ENCODE peak calls at places on chromosome 14, in seven cellular contexts. One of them, this sample, is unnamed.

GRCh38 chr14:103074699-103075341 is 9.2 kb upstream of the LBHD2 start:
- DNase-seq in WTC11: no peak
- DNase-seq in SK-N-SH: peak
- DNase-seq in H1: no peak
- DNase-seq in K562: peak
- DNase-seq in A549: peak
- DNase-seq in IMR-90: no peak
- DNase-seq in this sample: peak

GRCh38 chr14:93049867-93050331 is 65.8 kb downstream of the ITPK1 start:
- DNase-seq in SK-N-SH: no peak
- DNase-seq in A549: no peak
- DNase-seq in WTC11: no peak
- DNase-seq in H1: no peak
- DNase-seq in K562: no peak
- DNase-seq in IMR-90: no peak
- DNase-seq in this sample: no peak

GRCh38 chr14:45715946-45716345 is 462.9 kb upstream of the MIS18BP1 start:
- DNase-seq in WTC11: no peak
- DNase-seq in SK-N-SH: no peak
- DNase-seq in H1: no peak
- DNase-seq in A549: no peak
- DNase-seq in K562: no peak
- DNase-seq in IMR-90: no peak
- DNase-seq in this sample: no peak

GRCh38 chr14:28301179-28301578 is 465.4 kb upstream of the FOXG1 start:
- DNase-seq in A549: no peak
- DNase-seq in WTC11: peak
- DNase-seq in SK-N-SH: no peak
- DNase-seq in IMR-90: no peak
- DNase-seq in H1: no peak
- DNase-seq in K562: no peak
- DNase-seq in this sample: no peak

GRCh38 chr14:74965770-74966153 is 10.4 kb upstream of the PGF start:
- DNase-seq in H1: no peak
- DNase-seq in IMR-90: peak
- DNase-seq in K562: no peak
- DNase-seq in A549: no peak
- DNase-seq in WTC11: no peak
- DNase-seq in SK-N-SH: no peak
- DNase-seq in this sample: no peak

GRCh38 chr14:34569750-34570149 is 30.2 kb upstream of the EAPP start:
- DNase-seq in SK-N-SH: no peak
- DNase-seq in IMR-90: peak
- DNase-seq in WTC11: no peak
- DNase-seq in H1: no peak
- DNase-seq in K562: no peak
- DNase-seq in A549: no peak
- DNase-seq in this sample: no peak

GRCh38 chr14:71467419-71467818 is 464.8 kb upstream of the RGS6 start:
- DNase-seq in H1: no peak
- DNase-seq in A549: no peak
- DNase-seq in WTC11: no peak
- DNase-seq in SK-N-SH: no peak
- DNase-seq in K562: no peak
- DNase-seq in IMR-90: no peak
- DNase-seq in this sample: no peak

GRCh38 chr14:90558983-90559590 is 162.3 kb downstream of the CALM1 start:
- DNase-seq in H1: no peak
- DNase-seq in WTC11: no peak
- DNase-seq in K562: no peak
- DNase-seq in A549: no peak
- DNase-seq in IMR-90: no peak
- DNase-seq in SK-N-SH: no peak
- DNase-seq in this sample: no peak

GRCh38 chr14:58992935-58993334 is 195.5 kb upstream of the DAAM1 start:
- DNase-seq in K562: no peak
- DNase-seq in H1: no peak
- DNase-seq in IMR-90: no peak
- DNase-seq in SK-N-SH: no peak
- DNase-seq in A549: no peak
- DNase-seq in WTC11: no peak
- DNase-seq in this sample: no peak

GRCh38 chr14:24334431-24335271 is at the start of gene ADCY4:
- DNase-seq in H1: no peak
- DNase-seq in A549: no peak
- DNase-seq in SK-N-SH: peak
- DNase-seq in K562: no peak
- DNase-seq in WTC11: peak
- DNase-seq in IMR-90: no peak
- DNase-seq in this sample: no peak

GRCh38 chr14:105014032-105014431 is 6.9 kb downstream of the CDCA4 start:
- DNase-seq in A549: no peak
- DNase-seq in IMR-90: no peak
- DNase-seq in WTC11: no peak
- DNase-seq in K562: no peak
- DNase-seq in SK-N-SH: no peak
- DNase-seq in H1: no peak
- DNase-seq in this sample: no peak

GRCh38 chr14:90519262-90519920 is 122.6 kb downstream of the CALM1 start:
- DNase-seq in SK-N-SH: no peak
- DNase-seq in H1: no peak
- DNase-seq in WTC11: no peak
- DNase-seq in A549: no peak
- DNase-seq in IMR-90: no peak
- DNase-seq in K562: no peak
- DNase-seq in this sample: no peak

GRCh38 chr14:77208266-77208978 is 26.8 kb downstream of the TMEM63C start:
- DNase-seq in SK-N-SH: peak
- DNase-seq in IMR-90: peak
- DNase-seq in A549: peak
- DNase-seq in WTC11: peak
- DNase-seq in K562: peak
- DNase-seq in H1: peak
- DNase-seq in this sample: peak

GRCh38 chr14:105419305-105420091 is at the start of gene MTA1:
- DNase-seq in IMR-90: peak
- DNase-seq in K562: peak
- DNase-seq in A549: no peak
- DNase-seq in H1: no peak
- DNase-seq in SK-N-SH: peak
- DNase-seq in WTC11: no peak
- DNase-seq in this sample: peak

GRCh38 chr14:102215071-102215470 is 75.4 kb downstream of the WDR20 start:
- DNase-seq in H1: no peak
- DNase-seq in IMR-90: peak
- DNase-seq in K562: no peak
- DNase-seq in SK-N-SH: no peak
- DNase-seq in WTC11: no peak
- DNase-seq in A549: no peak
- DNase-seq in this sample: no peak

GRCh38 chr14:60905930-60906329 is 74.9 kb downstream of the TRMT5 start:
- DNase-seq in A549: no peak
- DNase-seq in H1: no peak
- DNase-seq in WTC11: no peak
- DNase-seq in SK-N-SH: no peak
- DNase-seq in K562: no peak
- DNase-seq in IMR-90: peak
- DNase-seq in this sample: no peak

GRCh38 chr14:24857277-24857676 is 192.7 kb downstream of the STXBP6 start:
- DNase-seq in SK-N-SH: no peak
- DNase-seq in WTC11: no peak
- DNase-seq in H1: no peak
- DNase-seq in A549: no peak
- DNase-seq in IMR-90: no peak
- DNase-seq in K562: no peak
- DNase-seq in this sample: no peak

GRCh38 chr14:81277096-81277495 is 56.3 kb upstream of the GTF2A1 start:
- DNase-seq in WTC11: no peak
- DNase-seq in SK-N-SH: no peak
- DNase-seq in IMR-90: no peak
- DNase-seq in H1: no peak
- DNase-seq in K562: no peak
- DNase-seq in A549: no peak
- DNase-seq in this sample: no peak

GRCh38 chr14:71533396-71533795 is 398.8 kb upstream of the RGS6 start:
- DNase-seq in K562: no peak
- DNase-seq in A549: no peak
- DNase-seq in H1: no peak
- DNase-seq in IMR-90: peak
- DNase-seq in SK-N-SH: no peak
- DNase-seq in WTC11: no peak
- DNase-seq in this sample: no peak

GRCh38 chr14:103512701-103513611 is 9.7 kb downstream of the CKB start:
- DNase-seq in SK-N-SH: no peak
- DNase-seq in H1: no peak
- DNase-seq in IMR-90: peak
- DNase-seq in K562: no peak
- DNase-seq in A549: no peak
- DNase-seq in WTC11: no peak
- DNase-seq in this sample: no peak

DNA sequence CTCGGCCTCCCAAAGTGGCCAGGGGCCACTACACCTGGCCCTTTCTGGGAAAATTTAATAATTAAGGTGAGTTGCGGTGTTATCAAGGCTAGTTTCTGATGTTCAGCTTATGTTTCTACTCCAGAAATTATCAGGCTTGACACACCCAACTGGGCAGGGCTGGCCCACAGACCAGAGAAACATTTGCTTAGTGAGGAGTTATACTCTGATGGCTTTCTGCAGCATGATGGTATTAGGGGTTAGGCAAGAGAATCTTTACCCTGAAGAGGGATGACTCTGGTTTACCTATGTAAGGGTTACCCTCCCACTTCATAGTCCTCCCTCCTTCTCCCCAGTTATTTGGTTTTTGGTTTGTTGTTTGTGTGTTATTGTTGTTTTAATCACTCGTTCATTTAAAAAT is 24.5 kb upstream of the HECTD1 start:
- DNase-seq in SK-N-SH: no peak
- DNase-seq in K562: no peak
- DNase-seq in A549: no peak
- DNase-seq in H1: no peak
- DNase-seq in WTC11: no peak
- DNase-seq in IMR-90: no peak
- DNase-seq in this sample: no peak
- TF ChIP-seq USF2 in SK-N-SH: no peak
- TF ChIP-seq USF2 in K562: no peak
- TF ChIP-seq USF2 in A549: no peak
- TF ChIP-seq USF2 in H1: no peak
- TF ChIP-seq USF2 in WTC11: no peak
- TF ChIP-seq USF2 in IMR-90: no peak
- TF ChIP-seq USF2 in this sample: no peak

DNA sequence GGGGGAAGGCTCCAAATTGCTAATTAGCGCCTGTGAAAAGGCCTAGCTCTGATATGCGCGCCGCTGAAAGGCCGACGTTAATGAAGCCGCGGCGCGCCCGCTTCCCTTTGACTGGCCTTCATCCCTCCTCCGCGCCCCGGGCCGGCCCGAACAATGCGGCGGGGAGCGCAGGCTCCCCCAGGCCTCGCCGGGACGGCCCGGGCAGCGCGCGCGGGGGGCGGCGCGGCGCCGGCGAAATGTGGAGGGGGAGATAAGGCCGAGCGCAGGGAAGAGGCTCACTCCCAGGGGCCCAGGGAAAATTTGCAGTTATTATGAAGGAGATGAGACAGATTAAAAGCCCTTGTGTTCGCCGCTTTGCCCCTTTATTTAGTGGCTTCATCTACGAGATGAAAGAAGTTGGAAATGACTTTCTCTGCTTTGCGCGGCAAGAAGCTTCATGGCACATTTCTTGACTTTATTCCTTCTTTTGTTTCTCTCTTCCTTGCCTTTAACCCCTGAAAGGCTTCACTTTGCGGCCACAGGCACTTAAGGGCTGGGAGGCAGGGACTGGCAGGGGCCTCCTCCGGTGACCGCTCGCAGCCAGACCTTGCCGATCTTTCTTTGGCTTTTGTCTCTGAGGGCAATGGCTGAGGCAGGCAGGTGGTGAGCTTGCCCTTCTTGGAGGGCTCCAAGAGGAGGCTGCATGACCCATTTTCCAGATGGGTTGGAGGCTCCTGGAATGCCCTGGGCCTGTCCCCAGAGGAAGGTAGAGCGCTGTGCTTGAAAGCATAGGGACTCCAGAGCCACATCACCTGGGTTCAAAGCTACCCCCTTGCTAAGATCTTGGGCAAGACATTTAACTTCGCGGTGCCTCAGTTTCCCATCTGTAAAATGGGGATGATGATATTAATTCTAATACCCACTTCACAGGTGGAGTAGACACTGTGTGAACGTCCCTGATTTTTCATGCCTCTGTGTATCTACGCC is 12.7 kb upstream of the GPATCH2L start:
- DNase-seq in IMR-90: no peak
- DNase-seq in WTC11: peak
- DNase-seq in H1: no peak
- DNase-seq in A549: no peak
- DNase-seq in K562: peak
- DNase-seq in SK-N-SH: peak
- DNase-seq in this sample: no peak
- TF ChIP-seq USF2 in IMR-90: no peak
- TF ChIP-seq USF2 in WTC11: no peak
- TF ChIP-seq USF2 in H1: no peak
- TF ChIP-seq USF2 in A549: no peak
- TF ChIP-seq USF2 in K562: no peak
- TF ChIP-seq USF2 in SK-N-SH: no peak
- TF ChIP-seq USF2 in this sample: no peak

DNA sequence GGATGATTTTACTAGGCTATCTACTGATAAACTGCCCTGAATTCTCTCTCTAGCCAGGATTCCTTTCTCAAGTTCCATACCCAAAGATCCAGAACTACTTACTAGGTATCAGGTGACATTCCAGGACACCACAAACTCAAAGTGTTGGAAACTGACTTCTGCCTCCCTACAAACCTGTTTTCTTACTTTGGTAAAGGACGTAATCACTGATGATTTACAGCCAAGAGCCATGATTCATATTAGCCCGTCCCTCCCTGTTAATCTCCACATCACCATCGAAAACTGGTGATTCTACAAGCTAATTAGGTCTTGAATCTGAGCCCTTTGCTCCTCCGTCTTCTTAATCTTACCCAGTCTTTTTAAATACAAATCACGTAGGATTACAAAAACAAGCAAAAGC is 1.1 kb upstream of the ATG14 start:
- DNase-seq in WTC11: no peak
- DNase-seq in A549: no peak
- DNase-seq in H1: no peak
- DNase-seq in SK-N-SH: no peak
- DNase-seq in K562: no peak
- DNase-seq in IMR-90: no peak
- DNase-seq in this sample: no peak
- TF ChIP-seq USF2 in WTC11: no peak
- TF ChIP-seq USF2 in A549: no peak
- TF ChIP-seq USF2 in H1: no peak
- TF ChIP-seq USF2 in SK-N-SH: no peak
- TF ChIP-seq USF2 in K562: no peak
- TF ChIP-seq USF2 in IMR-90: no peak
- TF ChIP-seq USF2 in this sample: no peak

DNA sequence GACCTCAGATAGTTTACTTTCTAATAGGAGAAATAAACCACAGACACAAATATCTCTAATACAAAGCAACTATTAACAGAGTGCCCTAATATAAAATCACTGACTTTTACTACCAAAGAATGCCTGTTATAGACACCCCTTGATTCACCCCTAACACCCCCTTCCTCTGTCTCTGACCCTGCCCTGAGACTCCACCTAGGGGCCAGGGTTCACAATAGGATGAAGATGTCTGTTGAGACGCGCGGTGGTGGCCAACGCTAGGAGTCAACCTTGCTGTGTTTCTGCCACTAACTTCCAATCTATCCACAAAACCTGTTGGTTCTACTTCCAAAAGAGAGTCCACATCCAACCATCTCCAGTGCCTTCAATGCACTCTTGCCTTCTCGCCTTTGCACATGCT is 10.9 kb upstream of the TC2N start:
- DNase-seq in K562: no peak
- DNase-seq in A549: no peak
- DNase-seq in SK-N-SH: no peak
- DNase-seq in WTC11: no peak
- DNase-seq in IMR-90: no peak
- DNase-seq in H1: no peak
- DNase-seq in this sample: no peak
- TF ChIP-seq USF2 in K562: no peak
- TF ChIP-seq USF2 in A549: no peak
- TF ChIP-seq USF2 in SK-N-SH: no peak
- TF ChIP-seq USF2 in WTC11: no peak
- TF ChIP-seq USF2 in IMR-90: no peak
- TF ChIP-seq USF2 in H1: no peak
- TF ChIP-seq USF2 in this sample: no peak

This sample was measured in HepG2.